ENCODE peak calls at places on chromosome 1, in eight cellular contexts. V is ovary, C is uterus, T is HepG2, U is spleen, J is esophagus squamous epithelium, X is adrenal gland, F is thyroid gland. O is an unnamed sample. For H3K36me3, the result is how much of the 10 kb centered on the place peaks cover.

GRCh38 chr1:21659099-21659923 is 9.8 kb downstream of the RAP1GAP start:
- DNase-seq in T (peak), C (no peak), X (peak), F (peak), J (peak), U (peak), V (peak), O (peak)

GRCh38 chr1:167467126-167467725 is 51.1 kb downstream of the CD247 start:
- DNase-seq in T (no peak), V (no peak), J (no peak), C (no peak), F (no peak), X (no peak), U (no peak), O (no peak)

GRCh38 chr1:231693361-231694080 is 66.9 kb downstream of the DISC1 start:
- DNase-seq in C (no peak), U (no peak), X (no peak), J (no peak), T (no peak), F (no peak), V (no peak), O (no peak)

GRCh38 chr1:183893561-183894289 is 88.8 kb downstream of the RGL1 start:
- DNase-seq in U (no peak), X (no peak), F (no peak), J (no peak), C (no peak), V (no peak), T (no peak), O (no peak)

GRCh38 chr1:21559788-21560567 is 50.8 kb downstream of the ALPL start:
- DNase-seq in U (no peak), T (no peak), C (no peak), V (no peak), X (no peak), F (no peak), J (no peak), O (no peak)

GRCh38 chr1:94623560-94624148 is 82.1 kb upstream of the F3 start:
- DNase-seq in J (no peak), V (peak), X (no peak), F (no peak), C (no peak), T (no peak), U (no peak), O (no peak)

GRCh38 chr1:16204634-16205332 is 7.7 kb downstream of the ARHGEF19 start:
- DNase-seq in C (peak), F (peak), T (peak), U (peak), X (no peak), V (no peak), J (no peak), O (no peak)

GRCh38 chr1:168794057-168794456 is 65.1 kb upstream of the DPT start:
- DNase-seq in V (no peak), X (no peak), T (no peak), J (no peak), U (no peak), C (no peak), F (no peak), O (no peak)

GRCh38 chr1:38135621-38136414 is 89.2 kb upstream of the POU3F1 start:
- DNase-seq in T (no peak), V (no peak), X (no peak), C (no peak), J (no peak), U (no peak), F (no peak), O (no peak)

GRCh38 chr1:243525085-243525487 is 269.2 kb downstream of the SDCCAG8 start:
- DNase-seq in J (no peak), U (no peak), T (peak), X (no peak), C (no peak), V (no peak), F (peak), O (no peak)

GRCh38 chr1:100415217-100415778 is 63.0 kb downstream of the CDC14A start:
- DNase-seq in T (no peak), J (no peak), V (no peak), U (no peak), C (no peak), X (no peak), F (no peak), O (no peak)

GRCh38 chr1:85274969-85275453 is 1.4 kb downstream of the BCL10 start:
- DNase-seq in T (peak), U (no peak), V (no peak), F (no peak), J (no peak), X (no peak), C (no peak), O (no peak)

GRCh38 chr1:98865796-98866195 is 138.9 kb downstream of the PLPPR5 start:
- DNase-seq in V (no peak), J (no peak), C (no peak), F (no peak), U (no peak), X (no peak), T (no peak), O (no peak)

GRCh38 chr1:22376976-22377375 is 74.7 kb upstream of the ZBTB40 start:
- DNase-seq in C (no peak), J (no peak), V (no peak), X (no peak), T (no peak), U (no peak), F (no peak), O (no peak)

GRCh38 chr1:150720098-150720497 is 597 bp downstream of the HORMAD1 start:
- DNase-seq in T (no peak), J (no peak), V (no peak), F (no peak), U (no peak), C (no peak), X (no peak), O (no peak)

GRCh38 chr1:72412286-72412685 is 129.9 kb upstream of the NEGR1 start:
- DNase-seq in T (no peak), C (no peak), U (no peak), J (no peak), F (no peak), V (no peak), X (no peak), O (no peak)

GRCh38 chr1:117436528-117436927 is 69.3 kb downstream of the MAN1A2 start:
- DNase-seq in T (no peak), C (no peak), X (no peak), J (no peak), F (no peak), U (no peak), V (no peak), O (no peak)

GRCh38 chr1:116951175-116951935 is 41.6 kb downstream of the PTGFRN start:
- DNase-seq in J (no peak), F (peak), X (peak), U (no peak), T (no peak), V (peak), C (peak), O (no peak)

GRCh38 chr1:107648071-107648470 is 316.9 kb downstream of the VAV3 start:
- DNase-seq in F (no peak), X (no peak), J (no peak), T (no peak), C (no peak), U (no peak), V (no peak), O (no peak)

GRCh38 chr1:178055093-178055492 is 38.8 kb upstream of the RASAL2 start:
- DNase-seq in C (no peak), U (no peak), V (no peak), X (peak), T (peak), F (peak), J (no peak), O (peak)
- TF ChIP-seq CTCF in C (no peak), U (no peak), V (no peak), X (no peak), T (peak), F (no peak), J (peak), O (peak)

GRCh38 chr1:109620890-109621289 is 1.3 kb downstream of the AMPD2 start:
- DNase-seq in J (peak), V (peak), F (peak), C (peak), X (peak), U (peak), T (peak), O (peak)
- TF ChIP-seq POLR2A in J (no peak), V (no peak), F (no peak), C (no peak), X (peak), U (no peak), T (no peak), O (no peak)

GRCh38 chr1:115429242-115429641 is 91.2 kb upstream of the NGF start:
- DNase-seq in X (no peak), C (no peak), J (no peak), U (no peak), T (no peak), V (no peak), F (no peak), O (no peak)

GRCh38 chr1:115428676-115429075 is 90.6 kb upstream of the NGF start:
- DNase-seq in T (no peak), F (no peak), J (no peak), X (no peak), V (no peak), C (no peak), U (no peak), O (no peak)

GRCh38 chr1:115429884-115430283 is 91.8 kb upstream of the NGF start:
- DNase-seq in V (no peak), T (no peak), C (no peak), U (no peak), F (no peak), X (no peak), J (no peak), O (no peak)

GRCh38 chr1:115432061-115432460 is 94.0 kb upstream of the NGF start:
- DNase-seq in C (no peak), U (no peak), V (no peak), F (no peak), J (no peak), T (no peak), X (no peak), O (no peak)

GRCh38 chr1:115430717-115431116 is 92.7 kb upstream of the NGF start:
- DNase-seq in X (peak), F (no peak), C (peak), T (peak), J (no peak), U (no peak), V (no peak), O (no peak)
- H3K36me3 ChIP-seq in X (under half), F (under half), C (under half), T (under half), J (under half), U (under half), V (under half), O (under half)

GRCh38 chr1:111789666-111790316 is 34.1 kb downstream of the DDX20 start:
- DNase-seq in J (no peak), V (no peak), T (no peak), F (peak), C (no peak), U (no peak), X (no peak), O (no peak)
- TF ChIP-seq CTCF in J (no peak), V (no peak), T (peak), F (no peak), C (peak), U (peak), X (no peak), O (peak)

GRCh38 chr1:206924549-206925115 is 2.9 kb upstream of the FCMR start:
- DNase-seq in T (no peak), C (no peak), X (no peak), J (no peak), V (no peak), F (no peak), U (peak), O (no peak)
- TF ChIP-seq POLR2A in T (no peak), C (no peak), X (no peak), J (no peak), V (no peak), F (no peak), U (no peak), O (no peak)

GRCh38 chr1:31055953-31056352 is 9.6 kb downstream of the PUM1 start:
- DNase-seq in T (no peak), C (no peak), V (no peak), F (no peak), J (no peak), X (no peak), U (no peak), O (no peak)
- H3K36me3 ChIP-seq in T (under half), C (under half), V (under half), F (under half), J (half or more), X (under half), U (half or more), O (under half)

O was measured in right lobe of liver.